ENCODE peak calls at places on chromosomes 2 and 18, in ten cellular contexts. One of them, this sample, is unnamed.

GRCh38 chr2:219142329-219142728 is 18.3 kb downstream of the NHEJ1 start:
- DNase-seq in GM23338: no peak
- DNase-seq in ovary: no peak
- DNase-seq in right atrium auricular region: no peak
- DNase-seq in HL-60: no peak
- DNase-seq in pons: no peak
- DNase-seq in NCI-H2081: no peak
- DNase-seq in sciatic nerve: no peak
- DNase-seq in AG04450: peak
- DNase-seq in cardiac fibroblast: peak
- DNase-seq in this sample: peak

GRCh38 chr2:65215946-65216345 is 11.7 kb upstream of the ACTR2 start:
- DNase-seq in AG04450: no peak
- DNase-seq in HL-60: no peak
- DNase-seq in ovary: no peak
- DNase-seq in NCI-H2081: no peak
- DNase-seq in GM23338: no peak
- DNase-seq in sciatic nerve: no peak
- DNase-seq in cardiac fibroblast: no peak
- DNase-seq in right atrium auricular region: no peak
- DNase-seq in pons: no peak
- DNase-seq in this sample: no peak

GRCh38 chr2:29397039-29397438 is 281.8 kb downstream of the CLIP4 start:
- DNase-seq in HL-60: no peak
- DNase-seq in right atrium auricular region: no peak
- DNase-seq in NCI-H2081: no peak
- DNase-seq in pons: no peak
- DNase-seq in sciatic nerve: no peak
- DNase-seq in GM23338: no peak
- DNase-seq in AG04450: no peak
- DNase-seq in cardiac fibroblast: no peak
- DNase-seq in ovary: no peak
- DNase-seq in this sample: no peak

GRCh38 chr2:199485732-199486335 is 28.1 kb upstream of the SATB2 start:
- DNase-seq in sciatic nerve: no peak
- DNase-seq in NCI-H2081: peak
- DNase-seq in HL-60: peak
- DNase-seq in ovary: no peak
- DNase-seq in right atrium auricular region: no peak
- DNase-seq in pons: peak
- DNase-seq in cardiac fibroblast: peak
- DNase-seq in GM23338: peak
- DNase-seq in AG04450: no peak
- DNase-seq in this sample: peak

GRCh38 chr2:15355386-15355785 is 205.7 kb downstream of the NBAS start:
- DNase-seq in GM23338: no peak
- DNase-seq in cardiac fibroblast: no peak
- DNase-seq in right atrium auricular region: no peak
- DNase-seq in NCI-H2081: no peak
- DNase-seq in pons: no peak
- DNase-seq in HL-60: no peak
- DNase-seq in ovary: no peak
- DNase-seq in AG04450: no peak
- DNase-seq in sciatic nerve: no peak
- DNase-seq in this sample: no peak

GRCh38 chr2:150271952-150272351 is 215.5 kb downstream of the RND3 start:
- DNase-seq in sciatic nerve: no peak
- DNase-seq in ovary: no peak
- DNase-seq in HL-60: no peak
- DNase-seq in cardiac fibroblast: peak
- DNase-seq in GM23338: no peak
- DNase-seq in pons: no peak
- DNase-seq in AG04450: peak
- DNase-seq in NCI-H2081: no peak
- DNase-seq in right atrium auricular region: no peak
- DNase-seq in this sample: peak

GRCh38 chr18:10420561-10421352 is 33.7 kb upstream of the APCDD1 start:
- DNase-seq in ovary: no peak
- DNase-seq in AG04450: no peak
- DNase-seq in NCI-H2081: no peak
- DNase-seq in pons: no peak
- DNase-seq in cardiac fibroblast: peak
- DNase-seq in HL-60: no peak
- DNase-seq in GM23338: no peak
- DNase-seq in sciatic nerve: no peak
- DNase-seq in right atrium auricular region: no peak
- DNase-seq in this sample: no peak

GRCh38 chr2:157004789-157005188 is 252.7 kb upstream of the GALNT5 start:
- DNase-seq in AG04450: no peak
- DNase-seq in sciatic nerve: no peak
- DNase-seq in right atrium auricular region: no peak
- DNase-seq in cardiac fibroblast: no peak
- DNase-seq in HL-60: no peak
- DNase-seq in pons: no peak
- DNase-seq in GM23338: no peak
- DNase-seq in ovary: no peak
- DNase-seq in NCI-H2081: no peak
- DNase-seq in this sample: no peak

GRCh38 chr18:76528477-76529432 is 33.7 kb upstream of the ZNF516 start:
- DNase-seq in cardiac fibroblast: peak
- DNase-seq in HL-60: peak
- DNase-seq in pons: no peak
- DNase-seq in sciatic nerve: no peak
- DNase-seq in ovary: peak
- DNase-seq in GM23338: peak
- DNase-seq in right atrium auricular region: no peak
- DNase-seq in AG04450: peak
- DNase-seq in NCI-H2081: peak
- DNase-seq in this sample: peak

GRCh38 chr2:59314367-59314766 is 1073.2 kb upstream of the FANCL start:
- DNase-seq in ovary: no peak
- DNase-seq in GM23338: no peak
- DNase-seq in sciatic nerve: no peak
- DNase-seq in right atrium auricular region: no peak
- DNase-seq in pons: no peak
- DNase-seq in HL-60: no peak
- DNase-seq in NCI-H2081: no peak
- DNase-seq in cardiac fibroblast: no peak
- DNase-seq in AG04450: no peak
- DNase-seq in this sample: no peak

GRCh38 chr18:50162486-50163304 is 32.3 kb downstream of the MYO5B start:
- DNase-seq in ovary: no peak
- DNase-seq in GM23338: no peak
- DNase-seq in HL-60: no peak
- DNase-seq in sciatic nerve: no peak
- DNase-seq in NCI-H2081: no peak
- DNase-seq in right atrium auricular region: no peak
- DNase-seq in cardiac fibroblast: no peak
- DNase-seq in AG04450: no peak
- DNase-seq in pons: no peak
- DNase-seq in this sample: no peak

GRCh38 chr2:26970928-26971627 is 641 bp downstream of the MAPRE3 start:
- DNase-seq in AG04450: no peak
- DNase-seq in NCI-H2081: peak
- DNase-seq in GM23338: peak
- DNase-seq in ovary: peak
- DNase-seq in pons: no peak
- DNase-seq in right atrium auricular region: no peak
- DNase-seq in HL-60: no peak
- DNase-seq in cardiac fibroblast: peak
- DNase-seq in sciatic nerve: no peak
- DNase-seq in this sample: no peak

GRCh38 chr2:8581048-8581561 is 100.8 kb upstream of the ID2 start:
- DNase-seq in pons: no peak
- DNase-seq in right atrium auricular region: peak
- DNase-seq in NCI-H2081: no peak
- DNase-seq in sciatic nerve: no peak
- DNase-seq in HL-60: no peak
- DNase-seq in GM23338: no peak
- DNase-seq in ovary: no peak
- DNase-seq in AG04450: no peak
- DNase-seq in cardiac fibroblast: no peak
- DNase-seq in this sample: no peak

GRCh38 chr2:138722316-138722715 is 57.9 kb downstream of the NXPH2 start:
- DNase-seq in HL-60: no peak
- DNase-seq in AG04450: no peak
- DNase-seq in ovary: no peak
- DNase-seq in GM23338: peak
- DNase-seq in right atrium auricular region: no peak
- DNase-seq in pons: no peak
- DNase-seq in cardiac fibroblast: no peak
- DNase-seq in sciatic nerve: no peak
- DNase-seq in NCI-H2081: no peak
- DNase-seq in this sample: no peak

GRCh38 chr2:96867756-96868554 is 1.9 kb downstream of the SEMA4C start:
- DNase-seq in right atrium auricular region: no peak
- DNase-seq in NCI-H2081: peak
- DNase-seq in AG04450: no peak
- DNase-seq in HL-60: no peak
- DNase-seq in cardiac fibroblast: peak
- DNase-seq in ovary: no peak
- DNase-seq in sciatic nerve: peak
- DNase-seq in pons: no peak
- DNase-seq in GM23338: no peak
- DNase-seq in this sample: no peak

GRCh38 chr18:26403451-26403850 is 144.9 kb downstream of the KCTD1 start:
- DNase-seq in HL-60: no peak
- DNase-seq in ovary: no peak
- DNase-seq in sciatic nerve: no peak
- DNase-seq in AG04450: no peak
- DNase-seq in NCI-H2081: no peak
- DNase-seq in right atrium auricular region: no peak
- DNase-seq in cardiac fibroblast: no peak
- DNase-seq in GM23338: no peak
- DNase-seq in pons: no peak
- DNase-seq in this sample: no peak

GRCh38 chr2:33530614-33531344 is 54.3 kb downstream of the RASGRP3 start:
- DNase-seq in GM23338: no peak
- DNase-seq in NCI-H2081: no peak
- DNase-seq in sciatic nerve: no peak
- DNase-seq in cardiac fibroblast: no peak
- DNase-seq in right atrium auricular region: no peak
- DNase-seq in pons: no peak
- DNase-seq in ovary: no peak
- DNase-seq in HL-60: no peak
- DNase-seq in AG04450: no peak
- DNase-seq in this sample: no peak

GRCh38 chr18:50994031-50994430 is 26.2 kb downstream of the ELAC1 start:
- DNase-seq in GM23338: no peak
- DNase-seq in cardiac fibroblast: no peak
- DNase-seq in right atrium auricular region: no peak
- DNase-seq in sciatic nerve: no peak
- DNase-seq in AG04450: no peak
- DNase-seq in HL-60: no peak
- DNase-seq in NCI-H2081: no peak
- DNase-seq in pons: no peak
- DNase-seq in ovary: no peak
- DNase-seq in this sample: no peak

GRCh38 chr2:130728549-130729310 is at the start of gene GPR148:
- DNase-seq in GM23338: no peak
- DNase-seq in sciatic nerve: no peak
- DNase-seq in NCI-H2081: peak
- DNase-seq in ovary: no peak
- DNase-seq in cardiac fibroblast: no peak
- DNase-seq in right atrium auricular region: no peak
- DNase-seq in HL-60: no peak
- DNase-seq in pons: no peak
- DNase-seq in AG04450: no peak
- DNase-seq in this sample: no peak

GRCh38 chr2:112686348-112687217 is 34.2 kb upstream of the NT5DC4 start:
- DNase-seq in HL-60: no peak
- DNase-seq in pons: no peak
- DNase-seq in GM23338: no peak
- DNase-seq in right atrium auricular region: no peak
- DNase-seq in cardiac fibroblast: no peak
- DNase-seq in AG04450: no peak
- DNase-seq in ovary: no peak
- DNase-seq in NCI-H2081: no peak
- DNase-seq in sciatic nerve: no peak
- DNase-seq in this sample: no peak

GRCh38 chr18:72543362-72544055 is 633 bp downstream of the CBLN2 start:
- DNase-seq in AG04450: no peak
- DNase-seq in cardiac fibroblast: no peak
- DNase-seq in right atrium auricular region: no peak
- DNase-seq in HL-60: no peak
- DNase-seq in pons: no peak
- DNase-seq in NCI-H2081: peak
- DNase-seq in GM23338: peak
- DNase-seq in sciatic nerve: no peak
- DNase-seq in ovary: no peak
- DNase-seq in this sample: no peak

GRCh38 chr2:10301946-10302478 is 692 bp upstream of the HPCAL1 start:
- DNase-seq in AG04450: no peak
- DNase-seq in right atrium auricular region: no peak
- DNase-seq in sciatic nerve: no peak
- DNase-seq in HL-60: no peak
- DNase-seq in cardiac fibroblast: no peak
- DNase-seq in pons: no peak
- DNase-seq in NCI-H2081: peak
- DNase-seq in ovary: no peak
- DNase-seq in GM23338: peak
- DNase-seq in this sample: no peak

GRCh38 chr2:28471701-28472236 is 24.1 kb upstream of the PLB1 start:
- DNase-seq in GM23338: no peak
- DNase-seq in pons: no peak
- DNase-seq in sciatic nerve: no peak
- DNase-seq in cardiac fibroblast: no peak
- DNase-seq in NCI-H2081: no peak
- DNase-seq in HL-60: no peak
- DNase-seq in AG04450: no peak
- DNase-seq in ovary: no peak
- DNase-seq in right atrium auricular region: no peak
- DNase-seq in this sample: no peak

GRCh38 chr2:191410646-191411436 is 165.6 kb downstream of the MYO1B start:
- DNase-seq in AG04450: no peak
- DNase-seq in NCI-H2081: no peak
- DNase-seq in pons: no peak
- DNase-seq in cardiac fibroblast: peak
- DNase-seq in sciatic nerve: no peak
- DNase-seq in right atrium auricular region: no peak
- DNase-seq in ovary: no peak
- DNase-seq in GM23338: no peak
- DNase-seq in HL-60: no peak
- DNase-seq in this sample: no peak

GRCh38 chr2:127025357-127026062 is 81.4 kb downstream of the BIN1 start:
- DNase-seq in ovary: peak
- DNase-seq in NCI-H2081: peak
- DNase-seq in HL-60: no peak
- DNase-seq in AG04450: peak
- DNase-seq in cardiac fibroblast: peak
- DNase-seq in pons: peak
- DNase-seq in GM23338: peak
- DNase-seq in right atrium auricular region: peak
- DNase-seq in sciatic nerve: peak
- DNase-seq in this sample: peak

GRCh38 chr2:145558617-145559350 is 1038.9 kb upstream of the ZEB2 start:
- DNase-seq in AG04450: no peak
- DNase-seq in right atrium auricular region: no peak
- DNase-seq in HL-60: no peak
- DNase-seq in pons: no peak
- DNase-seq in GM23338: no peak
- DNase-seq in sciatic nerve: no peak
- DNase-seq in NCI-H2081: no peak
- DNase-seq in cardiac fibroblast: peak
- DNase-seq in ovary: no peak
- DNase-seq in this sample: no peak

GRCh38 chr2:160561551-160562280 is 68.1 kb upstream of the RBMS1 start:
- DNase-seq in pons: no peak
- DNase-seq in ovary: no peak
- DNase-seq in AG04450: peak
- DNase-seq in cardiac fibroblast: peak
- DNase-seq in GM23338: no peak
- DNase-seq in sciatic nerve: no peak
- DNase-seq in right atrium auricular region: no peak
- DNase-seq in HL-60: no peak
- DNase-seq in NCI-H2081: no peak
- DNase-seq in this sample: no peak

This sample was measured in HTR-8/SVneo.